ENCODE peak calls at places on chromosomes 6 and 20, in six cellular contexts. G, D, L, E, O and H are unnamed samples.

GRCh38 chr20:61516398-61517208 is 264.5 kb downstream of the CDH4 start:
- DNase-seq in E (no peak), G (no peak), O (no peak), D (no peak), L (no peak), H (no peak)

GRCh38 chr6:74284266-74284665 is 588.3 kb downstream of the CD109 start:
- DNase-seq in L (no peak), E (no peak), D (no peak), G (no peak), O (no peak), H (no peak)

GRCh38 chr20:17481661-17482060 is 49.5 kb downstream of the BFSP1 start:
- DNase-seq in G (no peak), L (no peak), D (peak; percentile 55), E (no peak), O (no peak), H (no peak)

GRCh38 chr6:143100429-143100828 is 39.7 kb downstream of the AIG1 start:
- DNase-seq in L (no peak), G (no peak), E (no peak), O (no peak), D (no peak), H (no peak)

GRCh38 chr6:31734247-31734702 is 2.1 kb downstream of the CLIC1 start:
- DNase-seq in L (no peak), G (no peak), O (no peak), E (no peak), D (no peak), H (no peak)

GRCh38 chr6:52253494-52253893 is 9.2 kb upstream of the IL17F start:
- DNase-seq in E (no peak), O (no peak), G (no peak), L (no peak), D (no peak), H (no peak)

GRCh38 chr20:35561268-35561667 is 19.4 kb downstream of the ERGIC3 start:
- DNase-seq in O (peak; percentile 27), D (no peak), L (peak; percentile 64), G (peak; percentile 49), E (peak; percentile 35), H (no peak)

GRCh38 chr6:157020398-157021266 is 243.5 kb downstream of the ARID1B start:
- DNase-seq in E (no peak), G (peak; percentile 53), D (peak; percentile 66), L (peak; percentile 67), O (peak; percentile 52), H (no peak)

GRCh38 chr20:54123587-54124180 is 50.1 kb downstream of the CYP24A1 start:
- DNase-seq in D (no peak), G (peak; percentile 96), E (no peak), L (peak; percentile 96), O (peak; percentile 93), H (no peak)

GRCh38 chr6:112349915-112350314 is 2.8 kb downstream of the RFPL4B start:
- DNase-seq in E (no peak), G (no peak), O (no peak), L (no peak), D (no peak), H (no peak)

GRCh38 chr6:21665101-21665435 is 71.5 kb downstream of the SOX4 start:
- DNase-seq in G (no peak), D (no peak), L (no peak), O (no peak), E (no peak), H (no peak)

GRCh38 chr6:34332255-34333198 is 59.9 kb downstream of the NUDT3 start:
- DNase-seq in O (no peak), L (no peak), E (no peak), G (no peak), D (no peak), H (no peak)

GRCh38 chr6:11595903-11596302 is 58.4 kb downstream of the TMEM170B start:
- DNase-seq in G (peak; percentile 31), O (no peak), L (peak; percentile 51), D (peak; percentile 44), E (no peak), H (no peak)

GRCh38 chr6:148635070-148635743 is 111.6 kb upstream of the UST start:
- DNase-seq in O (no peak), L (no peak), G (no peak), E (no peak), D (no peak), H (no peak)

GRCh38 chr6:129701721-129702455 is 8.1 kb downstream of the ARHGAP18 start:
- DNase-seq in L (peak; percentile 50), G (no peak), O (no peak), D (no peak), E (no peak), H (no peak)

GRCh38 chr20:25052255-25053206 is 5.4 kb downstream of the ACSS1 start:
- DNase-seq in L (no peak), O (no peak), D (no peak), E (no peak), G (no peak), H (no peak)

GRCh38 chr6:3912366-3913076 is 63.3 kb downstream of the FAM50B start:
- DNase-seq in L (peak; percentile 18), O (no peak), D (peak; percentile 55), G (no peak), E (no peak), H (no peak)

GRCh38 chr20:22887796-22888195 is 147.3 kb upstream of the SSTR4 start:
- DNase-seq in G (no peak), O (no peak), D (no peak), L (no peak), E (no peak), H (peak; percentile 37)

DNA sequence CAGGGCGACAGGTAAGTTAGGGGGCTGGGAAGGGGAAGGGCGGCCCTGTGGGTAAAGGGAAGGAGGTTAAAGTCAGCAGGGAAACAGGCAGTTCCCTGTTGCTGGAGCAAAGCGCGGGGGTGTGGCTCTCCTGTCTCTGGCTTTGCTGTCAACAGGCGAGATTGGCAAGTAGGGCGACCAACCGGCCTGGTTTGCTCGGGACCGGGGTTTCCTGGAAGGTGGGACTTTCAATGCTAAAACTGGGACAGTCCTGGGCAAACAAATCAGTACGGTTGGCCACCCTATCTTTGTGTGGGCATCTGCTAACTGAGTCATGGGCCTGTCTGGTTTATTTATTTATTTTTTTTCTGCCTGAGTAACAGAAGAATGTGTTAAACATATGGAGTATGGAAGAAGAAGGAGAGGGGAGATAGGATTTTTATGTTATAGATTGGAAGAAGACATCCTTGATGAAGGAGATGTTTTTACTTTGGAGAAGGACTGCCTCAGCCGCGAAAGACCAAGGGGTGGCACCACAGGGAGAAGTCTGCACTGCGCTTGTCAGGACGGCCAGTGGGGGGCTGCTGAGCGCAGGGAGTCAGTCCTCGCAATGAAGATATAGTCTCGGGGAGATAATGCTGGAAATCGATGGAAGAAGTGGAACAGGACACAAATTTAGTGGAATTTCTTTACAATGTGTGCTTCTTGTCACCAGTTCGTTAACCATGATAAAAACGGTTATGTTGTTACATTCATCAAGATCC is 43.4 kb upstream of the ESR1 start:
- DNase-seq in D (peak; percentile 95), G (peak; percentile 77), L (peak; percentile 91), O (peak; percentile 58), E (peak; percentile 20), H (peak; percentile 55)
- H3K4me3 ChIP-seq in D (peak overlapping the region; percentile 28), G (no peak overlapping the region), L (peak overlapping the region; percentile 52), O (peak overlapping the region; percentile 15), E (no peak overlapping the region), H (no peak overlapping the region)

GRCh38 chr6:73134588-73134987 is 90.7 kb downstream of the KHDC1L start:
- DNase-seq in O (no peak), L (peak; percentile 58), D (no peak), E (no peak), G (peak; percentile 6), H (no peak)
- TF ChIP-seq CTCF in O (no peak), L (peak; percentile 76), D (no peak), E (peak; percentile 73), G (peak; percentile 49), H (peak; percentile 38)

GRCh38 chr6:37824170-37824569 is 4.6 kb downstream of the ZFAND3 start:
- DNase-seq in O (no peak), G (no peak), D (no peak), E (no peak), L (no peak), H (no peak)

GRCh38 chr6:37826993-37827392 is 7.5 kb downstream of the ZFAND3 start:
- DNase-seq in G (no peak), E (no peak), L (no peak), D (no peak), O (no peak), H (no peak)

GRCh38 chr6:37822851-37823682 is 3.5 kb downstream of the ZFAND3 start:
- DNase-seq in O (no peak), L (no peak), D (no peak), G (peak; percentile 35), E (no peak), H (peak; percentile 43)

GRCh38 chr6:37827603-37828265 is 8.2 kb downstream of the ZFAND3 start:
- DNase-seq in L (no peak), G (no peak), D (no peak), O (no peak), E (no peak), H (no peak)

GRCh38 chr6:37826188-37826587 is 6.7 kb downstream of the ZFAND3 start:
- DNase-seq in O (no peak), D (no peak), G (no peak), E (no peak), L (no peak), H (no peak)
- H3K4me3 ChIP-seq in O (no peak overlapping the region), D (no peak overlapping the region), G (no peak overlapping the region), E (no peak overlapping the region), L (no peak overlapping the region), H (no peak overlapping the region)

DNA sequence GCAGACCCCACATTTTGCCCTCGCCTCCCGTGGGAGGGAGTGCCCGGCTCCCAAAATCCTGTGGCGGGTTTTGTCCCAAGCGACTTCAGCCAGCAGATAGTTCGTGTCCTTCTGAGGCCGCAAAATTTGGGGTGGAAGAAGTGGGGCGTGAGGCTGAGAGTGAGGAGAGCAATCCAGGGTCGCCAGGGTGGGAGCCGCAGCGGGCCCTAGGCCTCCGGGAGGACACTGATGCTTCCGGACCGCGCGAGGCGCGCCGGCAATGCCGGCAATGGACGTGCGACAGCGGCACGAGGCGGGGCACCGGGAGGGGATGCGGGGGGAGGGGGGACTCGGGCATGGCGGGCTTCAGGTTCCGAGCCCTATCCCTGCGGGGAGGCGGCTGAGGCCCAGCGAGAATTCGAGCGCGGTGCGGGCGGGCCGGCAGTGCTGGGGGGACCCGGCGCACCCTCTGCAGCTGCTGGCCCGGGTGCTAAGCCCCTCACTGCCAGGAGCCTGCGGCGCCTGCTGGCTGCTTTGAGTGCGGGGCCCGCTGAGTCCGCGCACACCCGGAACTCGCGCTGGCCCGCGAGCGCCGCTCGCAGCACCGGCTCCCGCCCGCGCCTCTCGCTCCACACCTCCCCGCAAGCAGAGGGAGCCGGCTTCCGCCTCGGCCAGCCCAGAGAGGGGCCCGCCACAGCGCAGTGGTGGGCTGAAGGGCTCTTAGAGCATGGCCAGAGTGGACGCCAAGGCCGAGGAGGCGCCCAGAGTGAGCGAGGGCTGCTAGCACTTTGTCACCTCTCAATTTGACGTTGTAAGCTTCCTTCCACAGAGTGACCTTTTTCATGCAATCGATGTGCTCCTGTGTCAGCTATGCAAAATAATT is 143.8 kb downstream of the LPA start:
- DNase-seq in G (peak; percentile 70), O (peak; percentile 61), L (peak; percentile 46), E (peak; percentile 53), D (peak; percentile 83), H (no peak)
- TF ChIP-seq CTCF in G (no peak), O (peak; percentile 74), L (peak; percentile 19), E (peak; percentile 42), D (peak; percentile 33), H (no peak)

GRCh38 chr6:48110436-48111142 is 408 bp downstream of the PTCHD4 start:
- DNase-seq in E (no peak), O (no peak), G (no peak), D (no peak), L (peak; percentile 10), H (no peak)
- H3K4me3 ChIP-seq in E (peak overlapping the region; percentile 21), O (no peak overlapping the region), G (peak overlapping the region; percentile 61), D (no peak overlapping the region), L (peak overlapping the region; percentile 48), H (no peak overlapping the region)